ENCODE peak calls at places on chromosomes 13 and 19, in six cellular contexts. I, U, A, W, Z and G are unnamed samples.

GRCh38 chr13:112586334-112586733 is 1.6 kb downstream of the TUBGCP3 start:
- DNase-seq in A (no peak), Z (no peak), W (no peak), I (no peak), U (no peak), G (peak)

GRCh38 chr13:93230466-93230865 is 3.9 kb downstream of the GPC6 start:
- DNase-seq in I (no peak), A (no peak), W (no peak), Z (peak), U (no peak), G (no peak)

GRCh38 chr19:35309481-35310279 is 17.7 kb downstream of the MAG start:
- DNase-seq in U (no peak), Z (peak), A (no peak), I (no peak), W (no peak), G (no peak)

GRCh38 chr19:40663712-40664692 is 26.4 kb downstream of the NUMBL start:
- DNase-seq in W (no peak), I (no peak), Z (no peak), U (no peak), A (no peak), G (peak)

GRCh38 chr19:32010071-32010470 is 335.3 kb upstream of the ZNF507 start:
- DNase-seq in A (no peak), Z (no peak), I (no peak), U (no peak), W (no peak), G (no peak)

GRCh38 chr13:77728265-77728966 is 30.9 kb downstream of the SLAIN1 start:
- DNase-seq in W (no peak), Z (no peak), A (no peak), U (no peak), I (no peak), G (no peak)

GRCh38 chr13:20713014-20713376 is 9.5 kb downstream of the IL17D start:
- DNase-seq in U (no peak), I (no peak), Z (no peak), A (no peak), W (no peak), G (no peak)

GRCh38 chr19:56919308-56919995 is 78.9 kb upstream of the PEG3 start:
- DNase-seq in Z (no peak), U (no peak), I (no peak), W (no peak), A (no peak), G (no peak)

GRCh38 chr13:104286566-104287290 is 1220.5 kb upstream of the SLC10A2 start:
- DNase-seq in I (no peak), W (no peak), Z (no peak), U (no peak), A (no peak), G (no peak)

GRCh38 chr19:40332669-40333068 is 15.5 kb downstream of the C19orf47 start:
- DNase-seq in I (no peak), W (no peak), A (no peak), U (no peak), Z (no peak), G (no peak)

GRCh38 chr19:56885173-56885679 is 44.7 kb upstream of the PEG3 start:
- DNase-seq in Z (peak), U (no peak), W (no peak), A (no peak), I (no peak), G (no peak)

GRCh38 chr19:48443262-48443661 is 2.5 kb upstream of the GRWD1 start:
- DNase-seq in W (no peak), U (no peak), Z (no peak), A (no peak), I (no peak), G (peak)

GRCh38 chr13:113508531-113509254 is 18.2 kb upstream of the DCUN1D2 start:
- DNase-seq in U (no peak), W (no peak), Z (no peak), I (no peak), A (no peak), G (no peak)

GRCh38 chr19:29561601-29562000 is 35.8 kb downstream of the VSTM2B start:
- DNase-seq in A (no peak), W (no peak), U (no peak), I (no peak), Z (no peak), G (no peak)

GRCh38 chr19:15248106-15248505 is 15.9 kb upstream of the EPHX3 start:
- DNase-seq in U (no peak), A (no peak), I (no peak), Z (no peak), W (no peak), G (no peak)

GRCh38 chr19:722553-723101 is 13.9 kb downstream of the PALM start:
- DNase-seq in U (no peak), A (no peak), W (no peak), Z (no peak), I (no peak), G (peak)

GRCh38 chr13:28719656-28720055 is 886 bp upstream of the SLC46A3 start:
- DNase-seq in U (no peak), I (no peak), A (no peak), W (no peak), Z (no peak), G (no peak)

GRCh38 chr13:53075356-53076041 is 46.9 kb downstream of the OLFM4 start:
- DNase-seq in Z (no peak), A (no peak), I (no peak), W (no peak), U (no peak), G (no peak)

GRCh38 chr13:28684257-28684656 is 25.3 kb downstream of the POMP start:
- DNase-seq in I (peak), Z (peak), U (no peak), A (peak), W (no peak), G (no peak)

GRCh38 chr13:104024416-104025170 is 958.4 kb upstream of the SLC10A2 start:
- DNase-seq in I (no peak), U (no peak), Z (no peak), W (no peak), A (no peak), G (no peak)

GRCh38 chr13:26629260-26629659 is 71.8 kb downstream of the WASF3 start:
- DNase-seq in Z (peak), W (no peak), I (peak), A (no peak), U (no peak), G (peak)

GRCh38 chr13:45092668-45093067 is 27.6 kb upstream of the GTF2F2 start:
- DNase-seq in I (no peak), A (no peak), Z (no peak), W (no peak), U (no peak), G (peak)

GRCh38 chr19:11338164-11338563 is 1.3 kb downstream of the RAB3D start:
- DNase-seq in U (no peak), W (no peak), A (no peak), Z (no peak), I (no peak), G (no peak)

GRCh38 chr19:39385629-39386411 is 5.1 kb downstream of the PAF1 start:
- DNase-seq in U (no peak), Z (no peak), A (no peak), W (no peak), I (no peak), G (no peak)

GRCh38 chr19:49567722-49568454 is 12.5 kb downstream of the NOSIP start:
- DNase-seq in A (no peak), U (no peak), I (no peak), Z (no peak), W (no peak), G (peak)

GRCh38 chr13:113660066-113660465 is 2.1 kb upstream of the ATP4B start:
- DNase-seq in W (no peak), A (no peak), I (no peak), Z (no peak), U (no peak), G (no peak)

GRCh38 chr19:33569822-33570221 is 48.2 kb upstream of the PEPD start:
- DNase-seq in I (no peak), U (no peak), W (no peak), Z (no peak), A (no peak), G (no peak)

GRCh38 chr13:112752711-112753541 is 63.1 kb downstream of the ATP11A start:
- DNase-seq in W (no peak), I (peak), U (no peak), A (no peak), Z (no peak), G (no peak)

GRCh38 chr13:86870388-86870966 is 800.7 kb upstream of the SLITRK5 start:
- DNase-seq in I (peak), Z (peak), W (no peak), A (no peak), U (no peak), G (peak)

GRCh38 chr13:50732712-50733111 is 110.8 kb downstream of the DLEU7 start:
- DNase-seq in I (no peak), W (no peak), Z (no peak), A (no peak), U (no peak), G (no peak)

GRCh38 chr13:26664286-26664685 is 96.3 kb downstream of the GPR12 start:
- DNase-seq in U (no peak), Z (no peak), W (no peak), A (no peak), I (no peak), G (no peak)

GRCh38 chr13:106617561-106617960 is 49.6 kb upstream of the ARGLU1 start:
- DNase-seq in A (peak), U (no peak), I (no peak), Z (no peak), W (no peak), G (no peak)

GRCh38 chr19:1767464-1767933 is 14.2 kb downstream of the ONECUT3 start:
- DNase-seq in W (no peak), A (no peak), U (no peak), I (no peak), Z (no peak), G (peak)

GRCh38 chr13:91922969-91923592 is 524.7 kb downstream of the GPC5 start:
- DNase-seq in A (no peak), I (no peak), W (no peak), U (no peak), Z (peak), G (peak)

GRCh38 chr13:94014461-94014860 is 465.0 kb downstream of the DCT start:
- DNase-seq in W (no peak), A (no peak), U (no peak), Z (no peak), I (no peak), G (no peak)

GRCh38 chr19:1254081-1254527 is 5.7 kb downstream of the MIDN start:
- DNase-seq in A (no peak), U (no peak), I (no peak), W (no peak), Z (no peak), G (no peak)

GRCh38 chr13:20125129-20125782 is 35.6 kb downstream of the GJA3 start:
- DNase-seq in W (no peak), Z (no peak), U (no peak), A (no peak), I (no peak), G (no peak)

GRCh38 chr13:73231456-73231855 is 172.7 kb downstream of the KLF5 start:
- DNase-seq in U (no peak), Z (no peak), W (no peak), A (no peak), I (no peak), G (peak)

GRCh38 chr19:7989071-7989575 is 16.3 kb downstream of the ELAVL1 start:
- DNase-seq in A (no peak), I (no peak), Z (no peak), U (no peak), W (no peak), G (no peak)

GRCh38 chr13:46961719-46962118 is 64.9 kb upstream of the HTR2A start:
- DNase-seq in U (no peak), A (no peak), I (no peak), Z (no peak), W (peak), G (peak)

GRCh38 chr19:55226273-55226672 is 2.3 kb downstream of the TMEM86B start:
- DNase-seq in A (no peak), I (no peak), W (no peak), U (no peak), Z (no peak), G (no peak)

GRCh38 chr19:55225415-55225958 is 3.1 kb downstream of the TMEM86B start:
- DNase-seq in A (no peak), U (no peak), I (no peak), W (no peak), Z (no peak), G (peak)

GRCh38 chr19:55224038-55224665 is 4.4 kb downstream of the TMEM86B start:
- DNase-seq in Z (no peak), W (no peak), U (no peak), A (no peak), I (no peak), G (no peak)

GRCh38 chr19:55220525-55220924 is 8.0 kb downstream of the TMEM86B start:
- DNase-seq in Z (no peak), A (no peak), U (no peak), W (no peak), I (no peak), G (no peak)

GRCh38 chr19:55223291-55224037 is 5.1 kb downstream of the TMEM86B start:
- DNase-seq in U (no peak), I (no peak), W (no peak), A (no peak), Z (no peak), G (no peak)
- TF ChIP-seq MAX in U (no peak), I (no peak), W (no peak), A (no peak), Z (no peak), G (no peak)

GRCh38 chr13:99363949-99364348 is 56.8 kb upstream of the GPR183 start:
- DNase-seq in U (no peak), W (no peak), I (no peak), Z (no peak), A (no peak), G (no peak)

GRCh38 chr13:99363391-99363790 is 56.2 kb upstream of the GPR183 start:
- DNase-seq in W (no peak), Z (no peak), I (no peak), U (no peak), A (no peak), G (no peak)

GRCh38 chr13:99367106-99367616 is 60.0 kb upstream of the GPR183 start:
- DNase-seq in W (no peak), Z (no peak), I (no peak), A (no peak), U (no peak), G (no peak)

GRCh38 chr13:99367663-99368448 is 60.7 kb upstream of the GPR183 start:
- DNase-seq in W (no peak), I (no peak), A (no peak), U (no peak), Z (no peak), G (no peak)

DNA sequence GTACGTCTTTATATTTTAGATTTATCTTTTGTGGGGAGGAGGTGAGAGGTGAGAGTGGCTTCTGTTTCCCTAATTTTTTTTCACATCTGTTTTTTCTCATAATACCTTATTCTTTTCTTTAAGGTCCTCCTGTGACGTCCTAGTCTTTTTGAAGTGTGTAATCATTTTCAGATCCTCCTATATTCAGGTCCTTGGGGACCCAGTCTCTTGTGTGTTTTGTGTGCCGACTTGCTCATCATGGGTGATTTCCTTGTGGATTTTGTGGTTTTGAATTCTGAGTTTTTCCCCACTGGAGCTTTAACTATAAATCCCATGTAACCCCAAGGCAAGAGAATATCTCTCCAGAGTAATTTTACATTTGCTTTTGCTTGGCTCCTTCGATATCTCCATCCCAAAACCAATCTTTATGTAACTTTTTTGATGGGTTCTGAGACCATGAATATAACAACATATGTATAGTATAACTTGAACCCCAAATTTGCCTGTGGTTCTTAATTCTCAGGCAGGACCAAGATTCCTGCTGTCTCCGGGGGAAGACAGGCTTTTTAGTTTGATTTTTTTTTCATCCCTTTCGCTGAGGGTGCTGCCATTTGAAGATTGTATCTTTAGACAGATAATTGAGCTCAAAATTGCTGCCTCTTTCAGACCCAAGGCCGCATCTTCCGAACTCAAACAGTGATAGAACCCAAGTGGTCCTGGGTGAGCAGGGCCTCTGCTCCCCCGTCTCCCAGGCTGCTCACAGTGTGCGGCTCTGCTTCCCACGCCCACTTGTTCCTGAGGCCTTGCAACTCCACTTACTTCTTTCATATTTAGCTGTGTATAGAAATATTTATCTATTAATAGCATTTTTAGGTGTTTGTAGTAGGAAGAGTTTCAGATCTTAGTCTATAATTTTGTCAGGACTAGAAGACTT is 59.1 kb upstream of the GPR183 start:
- DNase-seq in Z (no peak), W (peak), U (no peak), A (no peak), I (no peak), G (no peak)
- TF ChIP-seq POLR2A in Z (no peak), W (peak), U (no peak), A (no peak), I (no peak), G (no peak)

DNA sequence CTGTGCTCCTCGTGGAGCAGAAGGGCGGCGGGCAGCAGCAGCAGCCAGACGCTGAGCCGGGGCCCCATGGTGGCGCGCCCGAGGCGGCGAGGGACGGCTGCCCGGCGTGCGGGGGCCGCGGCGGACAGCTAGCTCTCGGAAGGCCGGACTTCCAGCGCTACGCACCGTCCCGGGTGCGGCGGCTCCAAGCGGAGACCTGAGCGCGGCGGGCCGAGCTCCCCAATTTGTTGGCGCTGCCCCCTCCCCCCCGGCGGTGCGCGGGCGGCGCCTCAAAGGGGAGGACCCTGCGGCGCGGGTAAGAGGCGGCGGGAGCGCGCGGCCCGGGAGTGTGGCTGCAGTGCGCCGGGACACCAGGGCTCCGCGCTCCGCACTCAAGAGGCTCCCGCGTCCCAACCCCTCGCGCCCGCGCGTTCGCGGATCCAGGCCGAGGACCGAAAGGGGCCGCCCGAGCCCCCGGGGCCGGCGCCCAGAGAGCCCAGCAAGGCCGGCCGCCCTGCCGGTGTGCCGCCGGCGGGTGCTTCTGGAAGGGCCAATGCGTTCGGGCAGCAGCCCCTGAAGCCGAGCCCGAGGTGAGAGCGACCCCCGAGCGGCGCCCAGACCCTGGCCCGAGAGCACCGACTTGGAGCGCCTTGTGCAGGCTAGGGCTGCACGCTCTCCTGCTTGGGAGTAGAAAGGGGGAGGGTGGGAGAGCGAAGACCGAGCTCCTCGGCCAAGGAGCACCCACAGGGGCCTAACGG is at the start of the genes COL4A1 and COL4A2:
- DNase-seq in A (no peak), W (no peak), I (peak), Z (no peak), U (no peak), G (no peak)
- H3K4me3 ChIP-seq in A (peak), W (no peak), I (peak), Z (no peak), U (no peak), G (no peak)

DNA sequence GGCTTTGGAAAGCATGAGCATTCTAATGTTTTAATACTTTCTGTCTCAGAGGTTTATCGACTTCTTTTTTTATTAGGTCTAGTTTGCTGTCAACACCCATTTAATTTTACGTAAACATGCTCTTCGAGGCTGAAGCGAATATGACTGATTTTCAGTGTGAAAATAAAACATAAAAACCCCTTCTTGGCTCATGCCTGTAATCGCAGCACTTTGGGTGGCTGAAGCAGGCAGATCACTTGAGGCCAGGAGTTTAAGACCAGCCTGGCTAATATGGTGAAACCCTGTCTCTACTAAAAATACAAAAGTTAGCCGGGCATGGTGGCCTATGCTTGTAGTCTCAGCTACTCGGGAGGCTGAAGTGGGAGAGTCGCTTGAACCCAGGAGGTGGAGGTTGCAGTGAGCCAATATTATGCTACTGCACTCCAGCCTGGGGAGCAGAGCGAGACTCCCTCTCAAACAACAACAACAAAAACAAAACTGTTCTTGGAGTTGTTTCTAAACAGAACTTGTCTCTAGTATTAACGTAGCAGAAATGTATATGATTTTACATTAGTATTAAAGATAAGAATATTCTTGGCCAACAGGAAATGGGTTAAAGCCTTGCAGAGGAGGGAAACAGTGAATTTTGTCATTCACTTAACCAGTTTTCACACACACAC is 7.1 kb upstream of the IGFL3 start:
- DNase-seq in W (no peak), A (no peak), Z (no peak), I (no peak), U (no peak), G (no peak)
- TF ChIP-seq MAX in W (no peak), A (no peak), Z (no peak), I (no peak), U (no peak), G (no peak)

GRCh38 chr19:13025819-13026477 is 30.7 kb downstream of the NFIX start:
- DNase-seq in U (no peak), Z (no peak), I (no peak), A (no peak), W (no peak), G (no peak)

GRCh38 chr19:13024958-13025653 is 29.8 kb downstream of the NFIX start:
- DNase-seq in U (no peak), I (no peak), Z (no peak), A (no peak), W (no peak), G (no peak)

GRCh38 chr19:13027031-13027430 is 31.8 kb downstream of the NFIX start:
- DNase-seq in A (no peak), I (no peak), W (no peak), Z (no peak), U (no peak), G (no peak)

GRCh38 chr19:13027557-13027956 is 32.3 kb downstream of the NFIX start:
- DNase-seq in U (no peak), Z (no peak), A (no peak), I (no peak), W (no peak), G (no peak)

GRCh38 chr19:13026478-13026999 is 31.3 kb downstream of the NFIX start:
- DNase-seq in W (no peak), I (peak), A (no peak), U (no peak), Z (peak), G (no peak)
- TF ChIP-seq POLR2A in W (no peak), I (no peak), A (no peak), U (no peak), Z (no peak), G (no peak)